ENCODE peak calls at places on chromosomes 13 and 19, in seven cellular contexts. Z is left ventricle myocardium inferior, N is brain microvascular endothelial cell, Q is heart right ventricle, C is transverse colon, V is GM12878, M is OCI-LY7. F is an unnamed sample.

GRCh38 chr19:3855321-3855720 is 13.5 kb downstream of the ZFR2 start:
- DNase-seq in Z (no peak), M (no peak), Q (no peak), N (peak; percentile 12), C (peak; percentile 54), V (no peak), F (no peak)

GRCh38 chr13:50589139-50589538 is 254.4 kb downstream of the DLEU7 start:
- DNase-seq in N (peak; percentile 94), C (no peak), V (no peak), M (no peak), Q (no peak), Z (no peak), F (no peak)

GRCh38 chr19:42111384-42111783 is 20.9 kb downstream of the POU2F2 start:
- DNase-seq in N (peak; percentile 42), V (no peak), M (no peak), Z (no peak), Q (no peak), C (no peak), F (no peak)

GRCh38 chr19:33260628-33261418 is 35.2 kb upstream of the SLC7A10 start:
- DNase-seq in Z (peak; percentile 57), N (no peak), Q (no peak), C (no peak), V (no peak), M (no peak), F (no peak)

GRCh38 chr13:64819081-64819480 is 2411.1 kb downstream of the PCDH9 start:
- DNase-seq in M (no peak), V (no peak), C (no peak), Q (no peak), N (no peak), Z (no peak), F (no peak)

GRCh38 chr19:405138-405965 is 3.6 kb downstream of the C2CD4C start:
- DNase-seq in C (peak; percentile 25), Q (no peak), M (no peak), N (no peak), Z (no peak), V (no peak), F (no peak)

GRCh38 chr19:8512115-8512967 is 1.6 kb downstream of the ZNF414 start:
- DNase-seq in N (no peak), C (peak; percentile 43), Z (no peak), Q (no peak), M (peak; percentile 79), V (no peak), F (no peak)

GRCh38 chr19:11382898-11383705 is 1.0 kb downstream of the EPOR start:
- DNase-seq in Q (peak; percentile 45), V (no peak), Z (peak; percentile 60), M (peak; percentile 46), C (peak; percentile 64), N (no peak), F (peak; percentile 47)

GRCh38 chr19:2561895-2562294 is 86.0 kb downstream of the GADD45B start:
- DNase-seq in V (peak; percentile 92), N (no peak), M (peak; percentile 82), Q (no peak), Z (peak; percentile 8), C (no peak), F (peak; percentile 56)

GRCh38 chr13:46656786-46657185 is 103.8 kb downstream of the LRCH1 start:
- DNase-seq in V (no peak), C (no peak), N (no peak), Z (no peak), M (no peak), Q (no peak), F (no peak)

GRCh38 chr13:74575729-74576125 is 441.5 kb upstream of the KLF12 start:
- DNase-seq in V (no peak), C (peak; percentile 28), N (peak; percentile 59), Z (peak; percentile 88), M (no peak), Q (peak; percentile 95), F (peak; percentile 11)

GRCh38 chr19:30355586-30355985 is 16.6 kb upstream of the ZNF536 start:
- DNase-seq in Q (no peak), M (no peak), V (no peak), N (no peak), C (no peak), Z (no peak), F (no peak)

GRCh38 chr19:58279925-58280316 is 1.2 kb downstream of the ZNF8 start:
- DNase-seq in Z (no peak), V (no peak), M (no peak), Q (no peak), N (no peak), C (no peak), F (no peak)
- H3K27ac ChIP-seq in Z (peak overlapping the region; percentile 98), V (no peak overlapping the region), M (no peak overlapping the region), Q (peak overlapping the region; percentile 94), N (no peak overlapping the region), C (no peak overlapping the region), F (no peak overlapping the region)

DNA sequence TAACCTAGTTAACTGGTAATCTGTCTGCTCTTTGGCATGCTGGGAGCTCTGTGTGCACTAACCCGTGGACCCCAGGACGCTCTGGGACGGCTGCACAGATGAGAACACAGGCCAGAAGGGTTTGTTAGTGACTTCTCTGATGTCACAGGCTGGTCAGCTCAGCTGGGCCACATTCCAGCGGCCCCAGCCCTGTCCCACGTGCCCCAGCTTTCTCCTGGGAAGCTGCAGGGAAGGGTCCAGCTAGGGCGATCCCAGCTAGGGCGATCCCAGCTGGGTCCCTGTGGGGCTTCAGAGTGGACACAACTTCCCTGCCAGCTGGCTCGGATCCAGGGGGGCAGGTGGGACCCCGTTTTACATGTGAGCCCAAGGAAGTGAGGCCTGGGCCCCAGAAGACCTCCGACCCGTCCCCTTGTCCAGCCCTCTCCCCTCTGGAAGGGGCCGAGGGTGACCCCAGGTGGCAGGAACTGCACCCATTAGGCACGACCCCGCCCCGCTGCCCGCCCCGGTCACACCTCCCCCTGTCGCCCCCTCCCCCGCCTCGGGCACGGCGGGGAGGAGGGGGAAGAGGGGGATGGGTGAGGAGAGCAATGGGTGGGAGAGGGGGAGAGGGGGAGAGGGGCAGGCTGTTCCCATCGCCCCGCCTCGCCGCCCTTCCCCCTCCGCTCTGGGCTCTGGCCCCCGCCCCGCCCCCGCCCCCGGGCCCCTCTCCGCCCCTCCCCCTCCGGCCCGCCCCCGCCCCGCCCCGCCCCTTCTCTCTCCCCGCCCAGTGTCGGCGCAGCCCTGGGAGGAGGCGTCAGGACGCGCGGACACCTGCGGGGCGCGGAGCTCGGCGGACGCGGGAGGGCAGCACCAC is 75.2 kb upstream of the MCF2L start:
- DNase-seq in V (no peak), C (peak; percentile 64), N (peak; percentile 5), Q (no peak), Z (no peak), M (no peak), F (no peak)
- TF ChIP-seq CTCF in V (no peak), C (no peak), N (no peak), Q (no peak), Z (no peak), M (no peak), F (no peak)

GRCh38 chr19:16661480-16662034 is 618 bp downstream of the TMEM38A start:
- DNase-seq in Q (peak; percentile 71), C (peak; percentile 56), V (no peak), M (peak; percentile 70), N (no peak), Z (peak; percentile 71), F (no peak)
- H3K27ac ChIP-seq in Q (peak overlapping the region; percentile 87), C (peak overlapping the region; percentile 89), V (peak overlapping the region; percentile 75), M (peak overlapping the region; percentile 83), N (no peak overlapping the region), Z (peak overlapping the region; percentile 98), F (no peak overlapping the region)

GRCh38 chr19:1470864-1471513 is 8.0 kb downstream of the C19orf25 start:
- DNase-seq in C (no peak), V (no peak), Q (no peak), N (no peak), M (no peak), Z (no peak), F (no peak)

GRCh38 chr19:1469936-1470863 is 8.8 kb downstream of the C19orf25 start:
- DNase-seq in V (no peak), C (peak; percentile 67), Q (peak; percentile 47), N (no peak), M (peak; percentile 58), Z (peak; percentile 51), F (peak; percentile 72)

GRCh38 chr19:1468274-1469199 is 10.5 kb downstream of the C19orf25 start:
- DNase-seq in Z (no peak), M (peak; percentile 29), N (no peak), C (no peak), Q (no peak), V (no peak), F (no peak)

GRCh38 chr19:1467512-1468273 is 11.3 kb downstream of the C19orf25 start:
- DNase-seq in Z (no peak), M (no peak), N (no peak), V (no peak), C (no peak), Q (no peak), F (no peak)

GRCh38 chr19:1469200-1469935 is 9.6 kb downstream of the C19orf25 start:
- DNase-seq in M (no peak), Q (no peak), C (no peak), V (no peak), Z (no peak), N (no peak), F (no peak)
- TF ChIP-seq CTCF in M (no peak), Q (no peak), C (no peak), V (no peak), Z (no peak), N (no peak), F (no peak)

DNA sequence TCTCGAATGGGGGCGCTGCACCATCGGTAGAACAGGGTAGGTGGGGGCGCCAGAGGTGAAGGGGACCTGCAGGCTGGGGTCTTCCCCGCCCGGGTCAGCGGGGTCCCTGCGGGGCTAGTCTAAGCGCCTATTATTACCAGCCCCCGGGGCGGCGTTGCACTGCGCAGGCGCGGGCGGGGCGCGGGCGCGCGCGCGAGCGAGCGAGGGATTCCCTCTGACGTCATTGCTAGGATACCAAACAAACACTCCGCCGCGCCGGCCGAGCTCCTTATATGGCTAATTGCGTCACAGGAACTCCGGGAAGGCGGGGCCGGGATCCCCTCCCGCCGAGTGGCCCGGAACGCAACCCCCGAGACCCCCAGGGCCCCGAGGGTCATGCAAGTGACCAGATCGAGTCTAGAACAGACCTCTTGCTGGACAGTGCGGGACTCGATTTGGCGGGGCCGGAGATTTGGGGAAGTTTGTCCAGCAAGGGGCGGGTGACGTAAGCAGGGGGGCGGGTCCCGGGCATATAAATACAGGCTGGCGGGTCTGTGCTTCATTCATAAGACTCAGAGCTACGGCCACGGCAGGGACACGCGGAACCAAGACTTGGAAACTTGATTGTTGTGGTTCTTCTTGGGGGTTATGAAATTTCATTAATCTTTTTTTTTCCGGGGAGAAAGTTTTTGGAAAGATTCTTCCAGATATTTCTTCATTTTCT is at the start of gene FOSB:
- DNase-seq in Q (peak; percentile 96), Z (peak; percentile 95), V (no peak), N (peak; percentile 95), C (peak; percentile 94), M (peak; percentile 99), F (peak; percentile 96)
- H3K27ac ChIP-seq in Q (peak within 1 kb of the TSS; percentile 90), Z (peak within 1 kb of the TSS; percentile 95), V (peak within 1 kb of the TSS; percentile 73), N (peak within 1 kb of the TSS; percentile 99), C (peak within 1 kb of the TSS; percentile 96), M (peak within 1 kb of the TSS; percentile 87), F (peak within 1 kb of the TSS; percentile 96)

GRCh38 chr19:40521276-40521675 is 54.5 kb downstream of the SPTBN4 start:
- DNase-seq in C (no peak), M (peak; percentile 38), N (no peak), V (no peak), Z (no peak), Q (no peak), F (no peak)
- TF ChIP-seq CTCF in C (no peak), M (peak; percentile 69), N (peak; percentile 64), V (peak; percentile 20), Z (peak; percentile 41), Q (peak; percentile 19), F (no peak)

DNA sequence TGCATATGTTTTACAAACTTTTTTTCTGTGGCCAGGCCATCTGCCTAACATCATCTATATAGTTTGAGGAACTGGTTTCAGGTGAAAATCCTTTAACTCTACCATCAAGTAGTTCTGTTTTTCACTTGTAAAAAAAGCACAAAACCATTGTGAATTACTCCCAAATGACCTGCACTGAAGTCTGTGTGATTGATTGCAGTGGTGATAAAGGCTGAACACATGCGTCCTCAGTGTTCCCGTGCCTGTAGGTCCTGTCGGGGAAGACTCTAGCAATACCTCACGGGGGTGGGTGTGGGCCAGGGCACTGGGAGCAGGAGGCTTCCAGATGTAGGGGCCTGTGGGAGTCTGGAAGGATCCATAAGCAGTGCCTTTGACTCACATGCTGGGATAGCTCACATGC is 24.7 kb downstream of the MPHOSPH8 start:
- DNase-seq in C (no peak), N (no peak), M (no peak), V (no peak), Z (no peak), Q (no peak), F (no peak)
- H3K27ac ChIP-seq in C (no peak overlapping the region), N (no peak overlapping the region), M (no peak overlapping the region), V (no peak overlapping the region), Z (no peak overlapping the region), Q (no peak overlapping the region), F (no peak overlapping the region)